ENCODE peak calls at places on chromosomes 7 and 10, in six cellular contexts. J, D, S, C, B and M are unnamed samples. For H3K4me1, the result is how much of the 10 kb centered on the place peaks cover.

GRCh38 chr10:28711776-28712175 is 34.5 kb downstream of the BAMBI start:
- DNase-seq in D (no peak), B (no peak), S (no peak), C (no peak), J (no peak), M (no peak)

GRCh38 chr10:108684431-108684830 is 1238.9 kb downstream of the XPNPEP1 start:
- DNase-seq in D (no peak), B (no peak), J (no peak), S (no peak), C (no peak), M (no peak)

GRCh38 chr7:14974688-14975087 is 72.1 kb upstream of the DGKB start:
- DNase-seq in D (no peak), C (no peak), S (no peak), B (no peak), J (no peak), M (no peak)

GRCh38 chr7:137449016-137449415 is 105.5 kb upstream of the PTN start:
- DNase-seq in S (no peak), C (no peak), J (no peak), B (no peak), D (no peak), M (no peak)

GRCh38 chr7:14894826-14895225 is 7.7 kb downstream of the DGKB start:
- DNase-seq in S (no peak), J (no peak), B (no peak), C (no peak), D (no peak), M (no peak)

GRCh38 chr10:74056081-74056818 is 58.3 kb downstream of the VCL start:
- DNase-seq in B (peak), J (no peak), S (no peak), D (no peak), C (no peak), M (no peak)

GRCh38 chr10:49407552-49408137 is 11.8 kb upstream of the DRGX start:
- DNase-seq in J (peak), B (peak), D (peak), S (no peak), C (peak), M (peak)

GRCh38 chr7:151409555-151410404 is at the start of gene WDR86:
- DNase-seq in D (peak), S (no peak), B (no peak), C (peak), J (no peak), M (no peak)

GRCh38 chr10:26622891-26623290 is 74.6 kb upstream of the PDSS1 start:
- DNase-seq in C (no peak), S (no peak), B (no peak), J (no peak), D (no peak), M (no peak)

GRCh38 chr7:149156898-149157297 is 9.6 kb downstream of the ZNF398 start:
- DNase-seq in J (no peak), B (no peak), D (no peak), S (no peak), C (no peak), M (no peak)

GRCh38 chr7:145915679-145916078 is 200.9 kb upstream of the CNTNAP2 start:
- DNase-seq in B (no peak), C (no peak), J (no peak), D (no peak), S (no peak), M (no peak)

GRCh38 chr7:20280475-20281351 is 50.0 kb upstream of the ITGB8 start:
- DNase-seq in C (no peak), J (no peak), B (peak), D (no peak), S (no peak), M (no peak)

GRCh38 chr7:37411444-37412034 is 37.1 kb downstream of the ELMO1 start:
- DNase-seq in J (no peak), D (no peak), S (no peak), B (no peak), C (no peak), M (no peak)

GRCh38 chr10:47332946-47333345 is 10.7 kb downstream of the GDF2 start:
- DNase-seq in S (no peak), D (no peak), C (no peak), J (no peak), B (peak), M (no peak)

GRCh38 chr10:124742418-124743187 is 1.6 kb downstream of the FAM53B start:
- DNase-seq in C (peak), D (peak), S (no peak), J (no peak), B (peak), M (no peak)

GRCh38 chr10:125144693-125145623 is 15.4 kb downstream of the CTBP2 start:
- DNase-seq in B (peak), J (no peak), D (peak), C (peak), S (no peak), M (no peak)

GRCh38 chr10:24518981-24519597 is 204.6 kb downstream of the ARHGAP21 start:
- DNase-seq in J (peak), D (peak), C (peak), S (no peak), B (peak), M (peak)

GRCh38 chr10:13991353-13991752 is 339.4 kb downstream of the FRMD4A start:
- DNase-seq in D (no peak), J (no peak), S (no peak), C (no peak), B (no peak), M (no peak)

GRCh38 chr7:135812151-135812550 is 63.5 kb upstream of the FAM180A start:
- DNase-seq in J (no peak), C (no peak), B (no peak), D (no peak), S (no peak), M (no peak)

GRCh38 chr10:12973149-12973718 is 28.3 kb downstream of the CCDC3 start:
- DNase-seq in B (no peak), C (peak), D (no peak), S (no peak), J (no peak), M (no peak)

GRCh38 chr10:126397640-126398382 is 9.5 kb upstream of the ADAM12 start:
- DNase-seq in D (no peak), C (peak), S (peak), B (peak), J (no peak), M (no peak)

GRCh38 chr10:129605986-129606518 is 139.0 kb downstream of the MGMT start:
- DNase-seq in B (no peak), J (no peak), S (no peak), C (no peak), D (no peak), M (no peak)

GRCh38 chr10:68251146-68251545 is 19.2 kb upstream of the ATOH7 start:
- DNase-seq in D (no peak), J (no peak), B (no peak), S (no peak), C (peak), M (no peak)

GRCh38 chr7:49644402-49645166 is 128.9 kb upstream of the VWC2 start:
- DNase-seq in D (no peak), S (peak), B (no peak), J (no peak), C (peak), M (no peak)

GRCh38 chr7:73624669-73625001 is 313 bp upstream of the MLXIPL start:
- DNase-seq in S (no peak), C (no peak), D (no peak), B (no peak), J (no peak), M (no peak)

GRCh38 chr7:126460664-126461063 is 792.1 kb downstream of the GRM8 start:
- DNase-seq in B (no peak), S (no peak), D (no peak), C (no peak), J (no peak), M (no peak)

GRCh38 chr10:103603382-103603781 is 109.9 kb downstream of the NEURL1 start:
- DNase-seq in C (no peak), J (no peak), S (no peak), B (no peak), D (no peak), M (no peak)

GRCh38 chr10:63376560-63377304 is 89.0 kb downstream of the JMJD1C start:
- DNase-seq in C (no peak), B (peak), S (no peak), D (no peak), J (no peak), M (no peak)

DNA sequence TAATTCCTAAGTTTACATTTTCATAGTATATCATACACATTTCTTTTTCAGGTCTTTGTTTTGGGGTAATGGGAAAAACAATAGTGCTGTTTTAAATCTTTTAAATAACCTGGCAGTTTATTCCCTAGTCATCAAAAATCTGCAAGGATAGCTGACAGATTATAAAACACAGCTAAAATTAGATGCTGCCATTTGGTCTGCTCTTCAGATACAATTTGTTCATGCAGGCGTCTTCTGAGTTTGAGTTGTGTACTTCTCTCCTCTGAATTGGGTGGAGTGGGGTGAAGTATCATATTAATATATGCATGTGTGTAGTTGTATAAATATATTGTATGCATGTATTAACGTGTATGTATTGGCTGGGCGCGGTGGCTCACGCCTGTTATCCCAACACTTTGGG is 42.9 kb upstream of the ST7 start:
- DNase-seq in D (no peak), B (no peak), S (no peak), C (no peak), J (no peak), M (no peak)
- H3K4me3 ChIP-seq in D (no peak), B (no peak), S (no peak), C (no peak), J (no peak), M (no peak)

GRCh38 chr10:128011059-128011979 is 104.4 kb downstream of the PTPRE start:
- DNase-seq in S (peak), C (peak), D (peak), J (peak), B (peak), M (peak)
- H3K4me1 ChIP-seq in S (under half), C (under half), D (under half), J (under half), B (under half), M (under half)

GRCh38 chr7:1428941-1429444 is 30.3 kb downstream of the MICALL2 start:
- DNase-seq in D (no peak), S (no peak), J (no peak), C (no peak), B (no peak), M (no peak)
- H3K27ac ChIP-seq in D (no peak), S (no peak), J (no peak), C (no peak), B (no peak), M (no peak)

GRCh38 chr7:112202819-112203218 is 3.4 kb downstream of the DOCK4 start:
- DNase-seq in B (no peak), C (no peak), J (peak), S (no peak), D (peak), M (no peak)
- H3K4me3 ChIP-seq in B (no peak), C (no peak), J (no peak), S (no peak), D (no peak), M (no peak)

GRCh38 chr10:79071535-79071923 is 2.8 kb downstream of the ZMIZ1 start:
- DNase-seq in B (no peak), J (no peak), S (no peak), C (peak), D (no peak), M (no peak)
- H3K4me1 ChIP-seq in B (under half), J (half or more), S (half or more), C (under half), D (under half), M (under half)

GRCh38 chr7:120709931-120710330 is 148.0 kb downstream of the TSPAN12 start:
- DNase-seq in B (no peak), D (no peak), J (no peak), S (no peak), C (no peak), M (no peak)

GRCh38 chr7:120717166-120717565 is 140.8 kb downstream of the TSPAN12 start:
- DNase-seq in C (no peak), S (no peak), J (no peak), D (no peak), B (no peak), M (no peak)

GRCh38 chr7:120718361-120718760 is 139.6 kb downstream of the TSPAN12 start:
- DNase-seq in J (no peak), C (no peak), S (no peak), D (no peak), B (no peak), M (no peak)

GRCh38 chr7:120716306-120716705 is 141.6 kb downstream of the TSPAN12 start:
- DNase-seq in C (no peak), D (no peak), J (no peak), B (no peak), S (no peak), M (no peak)

DNA sequence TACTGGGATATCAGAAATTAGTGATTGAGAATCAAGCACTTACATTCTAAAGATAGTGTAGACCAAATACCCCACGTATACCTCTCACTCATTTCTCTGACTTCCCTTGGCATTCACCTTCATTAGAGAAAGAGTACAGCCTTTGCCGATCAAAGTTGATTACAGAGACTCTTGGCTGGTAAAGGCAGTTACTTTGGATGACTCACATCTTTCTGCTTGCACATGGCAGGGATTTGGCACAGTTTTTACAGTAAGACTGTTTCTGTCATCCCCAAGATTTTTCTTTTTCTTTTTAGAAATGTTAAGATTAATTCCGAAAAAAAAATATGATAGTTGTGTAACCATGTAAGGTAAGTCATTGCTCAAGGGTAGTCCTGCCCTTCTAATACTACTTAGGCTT is 143.0 kb downstream of the TSPAN12 start:
- DNase-seq in S (no peak), J (no peak), B (peak), D (no peak), C (no peak), M (no peak)
- H3K27ac ChIP-seq in S (no peak), J (no peak), B (no peak), D (no peak), C (no peak), M (no peak)